ENCODE peak calls at places on chromosomes 3 and 15, in nine cellular contexts. Q, F, T, O, B, X, P, V and A are unnamed samples.

GRCh38 chr3:31937225-31937624 is 43.8 kb downstream of the OSBPL10 start:
- DNase-seq in V (no peak), X (no peak), B (no peak), Q (no peak), O (no peak), F (no peak), T (peak), P (no peak), A (peak)

GRCh38 chr3:168977696-168978374 is 685.7 kb downstream of the MECOM start:
- DNase-seq in T (no peak), Q (no peak), V (no peak), P (no peak), F (no peak), B (no peak), X (peak), O (no peak), A (no peak)

GRCh38 chr3:77065750-77066149 is 25.9 kb downstream of the ROBO2 start:
- DNase-seq in B (no peak), X (no peak), F (no peak), T (no peak), O (no peak), Q (no peak), V (no peak), P (no peak), A (no peak)

GRCh38 chr3:98188553-98188952 is 22.1 kb downstream of the OR5H15 start:
- DNase-seq in O (no peak), B (peak), Q (no peak), F (peak), T (peak), V (peak), P (peak), X (no peak), A (peak)

GRCh38 chr3:120326784-120327183 is 22.4 kb downstream of the LRRC58 start:
- DNase-seq in F (no peak), T (no peak), Q (no peak), B (no peak), P (no peak), X (no peak), V (no peak), O (no peak), A (no peak)

GRCh38 chr15:101126618-101127502 is 125.0 kb downstream of the CHSY1 start:
- DNase-seq in B (no peak), P (peak), O (no peak), F (no peak), Q (no peak), T (peak), X (peak), V (peak), A (no peak)

GRCh38 chr15:28955160-28955502 is 69.4 kb downstream of the APBA2 start:
- DNase-seq in V (peak), Q (peak), B (no peak), T (peak), O (no peak), P (peak), X (peak), F (no peak), A (no peak)

GRCh38 chr3:8938021-8938420 is 25.3 kb downstream of the RAD18 start:
- DNase-seq in B (peak), O (no peak), P (peak), T (peak), V (no peak), X (peak), Q (peak), F (peak), A (peak)

GRCh38 chr3:36932979-36933378 is 11.9 kb downstream of the TRANK1 start:
- DNase-seq in X (peak), P (peak), V (no peak), F (peak), O (no peak), T (no peak), Q (no peak), B (no peak), A (no peak)

GRCh38 chr15:80924278-80924677 is 65.3 kb downstream of the MESD start:
- DNase-seq in Q (no peak), V (no peak), B (no peak), T (no peak), X (no peak), P (no peak), F (no peak), O (no peak), A (no peak)

GRCh38 chr3:45145681-45146614 is at the start of gene CDCP1:
- DNase-seq in P (peak), X (no peak), Q (peak), B (no peak), T (peak), F (peak), V (no peak), O (peak), A (peak)

GRCh38 chr15:76209523-76209922 is 101.7 kb downstream of the ETFA start:
- DNase-seq in Q (no peak), X (no peak), F (no peak), T (no peak), P (no peak), O (no peak), B (no peak), V (no peak), A (no peak)

GRCh38 chr15:31974855-31975421 is 55.4 kb upstream of the CHRNA7 start:
- DNase-seq in T (peak), V (peak), F (peak), B (no peak), Q (peak), P (peak), X (no peak), O (peak), A (no peak)
- H3K4me3 ChIP-seq in T (peak), V (no peak), F (peak), B (no peak), Q (no peak), P (no peak), X (peak), O (no peak), A (no peak)

GRCh38 chr15:67828379-67828968 is 3.2 kb downstream of the SKOR1 start:
- DNase-seq in V (no peak), Q (no peak), X (no peak), P (peak), T (no peak), F (peak), B (no peak), O (no peak), A (no peak)
- TF ChIP-seq EZH2 in V (no peak), Q (no peak), X (peak), P (peak), T (no peak), F (peak), B (no peak), O (no peak), A (peak)

GRCh38 chr3:128340198-128340903 is 126.3 kb downstream of the DNAJB8 start:
- DNase-seq in P (no peak), F (no peak), V (no peak), B (no peak), O (no peak), Q (no peak), T (no peak), X (no peak), A (no peak)
- H3K4me2 ChIP-seq in P (no peak), F (no peak), V (no peak), B (no peak), O (no peak), Q (no peak), T (no peak), X (no peak), A (no peak)

GRCh38 chr3:48684480-48685143 is 1.1 kb downstream of the NCKIPSD start:
- DNase-seq in P (no peak), V (peak), B (no peak), T (no peak), F (peak), O (no peak), X (no peak), Q (peak), A (no peak)

GRCh38 chr3:48685293-48685602 is 467 bp downstream of the NCKIPSD start:
- DNase-seq in P (no peak), X (no peak), T (no peak), O (no peak), F (peak), Q (no peak), B (no peak), V (no peak), A (no peak)

GRCh38 chr3:48682786-48683185 is 2.9 kb downstream of the NCKIPSD start:
- DNase-seq in P (no peak), F (no peak), B (no peak), O (no peak), Q (no peak), X (no peak), T (no peak), V (no peak), A (no peak)

GRCh38 chr3:48685603-48686511 is at the start of gene NCKIPSD:
- DNase-seq in F (peak), B (peak), V (peak), X (peak), T (peak), O (peak), P (peak), Q (peak), A (peak)

DNA sequence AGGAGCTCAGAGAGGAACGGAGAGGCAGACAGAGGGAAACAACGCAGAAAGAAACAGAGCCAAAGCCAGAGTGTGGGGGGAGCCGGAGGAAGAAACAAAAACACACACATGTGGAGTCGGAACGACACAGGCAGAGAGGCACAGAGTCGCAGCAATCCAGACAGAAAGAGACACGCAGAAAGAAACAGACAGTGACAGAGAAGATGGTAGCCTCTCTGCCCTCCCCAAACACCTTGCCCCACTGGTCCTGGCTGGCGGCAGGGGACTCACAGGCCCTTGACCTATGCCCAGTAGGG is 1.7 kb downstream of the NCKIPSD start:
- DNase-seq in X (no peak), T (no peak), O (no peak), V (no peak), B (no peak), F (no peak), P (no peak), Q (no peak), A (no peak)
- H3K4me3 ChIP-seq in X (no peak), T (peak), O (no peak), V (peak), B (peak), F (peak), P (peak), Q (peak), A (peak)

DNA sequence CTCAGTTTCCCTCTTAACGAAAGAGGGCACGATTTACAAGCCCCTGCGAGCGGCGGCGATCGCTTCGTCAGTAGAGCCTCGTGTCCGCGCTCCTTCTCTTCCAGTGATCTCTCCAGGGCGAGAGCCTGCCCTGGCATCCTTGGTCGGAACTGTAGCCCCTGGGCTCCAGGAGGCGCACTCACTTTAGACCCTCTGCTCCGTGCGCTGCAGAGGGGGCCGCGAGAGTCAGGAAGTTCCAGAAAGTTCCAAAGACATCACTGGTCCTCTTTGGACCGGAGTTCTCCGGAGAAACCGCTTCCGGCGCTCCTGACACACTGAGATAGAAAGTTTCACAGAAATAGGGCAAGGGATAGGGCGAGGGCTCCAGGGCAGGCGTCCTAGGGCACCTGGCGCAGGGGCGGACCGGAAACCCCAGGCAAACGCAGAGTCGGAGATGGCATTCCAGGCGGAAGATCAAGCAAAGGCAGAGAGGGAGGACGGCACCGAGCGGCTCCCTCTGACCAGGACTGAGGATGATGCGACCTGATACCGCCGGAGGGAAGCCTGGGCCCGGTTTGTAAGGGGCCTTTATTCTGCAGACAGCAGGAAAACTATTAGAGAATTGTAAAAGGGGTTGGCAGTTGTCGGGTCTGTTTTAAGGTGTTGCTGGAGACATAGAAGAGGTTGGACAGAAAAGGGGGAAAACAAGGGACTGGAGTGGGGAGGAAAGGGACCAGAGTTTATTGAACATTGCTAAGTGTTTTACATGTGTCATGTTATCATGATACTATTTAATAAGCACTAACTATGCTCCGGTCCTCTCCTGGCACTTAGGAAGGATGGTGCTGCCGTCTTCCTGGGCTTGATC is 1.3 kb upstream of the CPEB1 start:
- DNase-seq in B (no peak), Q (peak), X (no peak), T (no peak), O (no peak), V (no peak), P (peak), F (peak), A (no peak)
- TF ChIP-seq EZH2 in B (no peak), Q (no peak), X (peak), T (no peak), O (no peak), V (no peak), P (peak), F (peak), A (peak)

GRCh38 chr3:160473233-160473632 is 23.6 kb upstream of the TRIM59 start:
- DNase-seq in B (no peak), F (no peak), X (peak), Q (no peak), V (no peak), T (peak), P (no peak), O (no peak), A (peak)
- H3K4me2 ChIP-seq in B (no peak), F (no peak), X (peak), Q (no peak), V (no peak), T (no peak), P (no peak), O (no peak), A (no peak)

GRCh38 chr3:136783708-136784191 is 31.6 kb upstream of the STAG1 start:
- DNase-seq in B (no peak), F (no peak), X (no peak), P (no peak), V (no peak), O (no peak), Q (no peak), T (peak), A (no peak)

GRCh38 chr3:136790786-136791185 is 28.1 kb upstream of the SLC35G2 start:
- DNase-seq in T (no peak), V (no peak), O (no peak), X (no peak), P (no peak), B (no peak), F (no peak), Q (no peak), A (no peak)

GRCh38 chr3:136789976-136790375 is 28.9 kb upstream of the SLC35G2 start:
- DNase-seq in O (no peak), Q (no peak), F (no peak), T (no peak), P (no peak), V (no peak), B (no peak), X (no peak), A (no peak)

GRCh38 chr3:136788154-136788553 is 30.8 kb upstream of the SLC35G2 start:
- DNase-seq in B (no peak), P (no peak), Q (no peak), T (no peak), X (no peak), O (no peak), V (no peak), F (no peak), A (no peak)

DNA sequence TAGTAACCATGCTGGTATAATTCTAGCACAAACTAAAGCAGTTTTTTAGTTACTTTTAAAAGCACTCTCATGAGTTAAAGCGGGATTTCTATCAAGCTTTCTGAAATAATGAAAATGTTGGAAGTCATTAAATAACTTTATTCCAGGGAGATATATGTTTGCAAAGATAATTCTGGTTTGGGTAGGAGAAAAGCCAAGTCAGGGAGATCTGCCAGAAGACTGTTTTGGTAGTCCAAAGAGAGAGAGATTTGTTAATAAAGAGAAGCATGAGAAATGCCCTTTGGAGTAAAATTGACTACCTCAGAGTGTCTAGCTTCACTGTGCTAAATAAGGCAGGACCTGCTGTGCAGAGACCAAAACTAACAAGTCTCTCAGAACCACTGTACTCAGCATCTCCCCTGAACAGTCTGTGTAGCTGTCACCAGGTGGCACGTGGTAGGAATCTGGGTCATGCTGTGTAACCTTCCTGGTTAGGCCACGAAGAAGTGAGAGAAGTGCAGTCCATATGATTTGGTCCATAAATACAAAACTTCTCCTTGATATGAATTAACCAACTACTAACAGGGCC is 31.6 kb upstream of the SLC35G2 start:
- DNase-seq in X (peak), F (no peak), P (no peak), Q (peak), O (no peak), B (no peak), V (peak), T (no peak), A (no peak)
- H3K4me3 ChIP-seq in X (peak), F (no peak), P (no peak), Q (no peak), O (peak), B (no peak), V (peak), T (no peak), A (no peak)

DNA sequence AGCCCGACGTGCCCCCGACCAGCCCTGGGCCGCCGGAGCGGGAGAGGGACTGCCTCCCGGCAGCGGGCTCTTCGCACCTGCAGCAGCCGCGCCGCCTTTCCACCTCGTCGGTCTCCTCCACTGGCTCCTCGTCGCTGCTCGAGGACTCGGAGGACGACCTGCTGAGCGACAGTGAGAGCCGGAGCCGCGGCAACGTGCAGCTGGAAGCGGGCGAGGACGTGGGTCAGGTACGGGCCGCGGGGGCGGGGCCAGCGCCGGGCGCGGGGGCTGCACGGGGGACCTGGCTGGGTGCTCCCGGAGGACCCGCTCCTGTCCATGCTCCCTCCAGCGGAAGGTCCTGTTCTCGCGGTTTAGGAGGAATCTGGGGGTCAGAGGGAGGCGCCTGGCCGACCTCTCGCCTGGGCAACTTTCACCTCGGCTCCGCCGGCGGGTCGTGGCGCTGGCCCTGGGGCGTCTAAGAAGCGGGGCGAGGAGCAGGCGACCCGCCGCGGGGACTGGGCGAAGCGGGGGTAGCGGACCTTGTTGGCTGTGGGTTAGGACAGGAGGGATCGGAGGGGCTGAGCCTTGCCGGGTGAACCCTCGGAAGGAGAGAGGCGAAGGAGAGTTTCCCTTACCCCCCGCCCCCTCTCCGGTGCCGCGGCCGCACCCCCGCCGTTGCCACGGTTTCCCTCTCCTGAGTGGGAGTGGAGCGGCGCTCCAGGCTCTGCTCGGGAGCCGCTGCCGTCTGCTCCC is 682 bp downstream of the ITPKA start:
- DNase-seq in P (peak), O (peak), T (peak), B (no peak), Q (peak), F (peak), X (no peak), V (peak), A (no peak)
- TF ChIP-seq EZH2 in P (peak), O (no peak), T (no peak), B (no peak), Q (no peak), F (peak), X (peak), V (no peak), A (peak)